ENCODE peak calls at places on chromosome 13, in six cellular contexts. T is endodermal cell; E is lower lobe of right lung; Y is AG04450; U is CD8-positive, alpha-beta T cell; R is iPS DF 6.9. C is an unnamed sample. For H3K9me3, the result is how much of the 10 kb centered on the place peaks cover.

GRCh38 chr13:26377038-26377437 is 123.1 kb downstream of the CDK8 start:
- DNase-seq in T (peak), E (no peak), Y (no peak), U (no peak), R (peak), C (peak)

GRCh38 chr13:59483441-59484116 is 680.1 kb downstream of the DIAPH3 start:
- DNase-seq in T (peak), E (no peak), Y (no peak), U (no peak), R (no peak), C (no peak)

GRCh38 chr13:95235199-95235726 is 66.0 kb downstream of the ABCC4 start:
- DNase-seq in T (no peak), E (no peak), Y (no peak), U (no peak), R (no peak), C (no peak)

GRCh38 chr13:48126944-48127814 is 32.3 kb upstream of the MED4 start:
- DNase-seq in T (peak), E (no peak), Y (no peak), U (peak), R (peak), C (peak)

GRCh38 chr13:78309497-78310180 is 293.7 kb downstream of the POU4F1 start:
- DNase-seq in T (no peak), E (no peak), Y (no peak), U (no peak), R (no peak), C (no peak)

GRCh38 chr13:33249894-33250293 is 35.7 kb downstream of the STARD13 start:
- DNase-seq in T (no peak), E (no peak), Y (no peak), U (no peak), R (no peak), C (no peak)

GRCh38 chr13:94412870-94413269 is 66.6 kb downstream of the DCT start:
- DNase-seq in T (no peak), E (no peak), Y (no peak), U (no peak), R (no peak), C (no peak)

GRCh38 chr13:110687736-110688135 is 18.2 kb downstream of the CARS2 start:
- DNase-seq in T (no peak), E (no peak), Y (no peak), U (no peak), R (no peak), C (no peak)

GRCh38 chr13:26679411-26679810 is 81.2 kb downstream of the GPR12 start:
- DNase-seq in T (no peak), E (no peak), Y (peak), U (no peak), R (no peak), C (no peak)

GRCh38 chr13:102293723-102294122 is 108.1 kb downstream of the FGF14 start:
- DNase-seq in T (no peak), E (no peak), Y (no peak), U (no peak), R (no peak), C (no peak)

GRCh38 chr13:94662274-94662945 is 49.9 kb downstream of the SOX21 start:
- DNase-seq in T (no peak), E (no peak), Y (no peak), U (no peak), R (no peak), C (peak)

DNA sequence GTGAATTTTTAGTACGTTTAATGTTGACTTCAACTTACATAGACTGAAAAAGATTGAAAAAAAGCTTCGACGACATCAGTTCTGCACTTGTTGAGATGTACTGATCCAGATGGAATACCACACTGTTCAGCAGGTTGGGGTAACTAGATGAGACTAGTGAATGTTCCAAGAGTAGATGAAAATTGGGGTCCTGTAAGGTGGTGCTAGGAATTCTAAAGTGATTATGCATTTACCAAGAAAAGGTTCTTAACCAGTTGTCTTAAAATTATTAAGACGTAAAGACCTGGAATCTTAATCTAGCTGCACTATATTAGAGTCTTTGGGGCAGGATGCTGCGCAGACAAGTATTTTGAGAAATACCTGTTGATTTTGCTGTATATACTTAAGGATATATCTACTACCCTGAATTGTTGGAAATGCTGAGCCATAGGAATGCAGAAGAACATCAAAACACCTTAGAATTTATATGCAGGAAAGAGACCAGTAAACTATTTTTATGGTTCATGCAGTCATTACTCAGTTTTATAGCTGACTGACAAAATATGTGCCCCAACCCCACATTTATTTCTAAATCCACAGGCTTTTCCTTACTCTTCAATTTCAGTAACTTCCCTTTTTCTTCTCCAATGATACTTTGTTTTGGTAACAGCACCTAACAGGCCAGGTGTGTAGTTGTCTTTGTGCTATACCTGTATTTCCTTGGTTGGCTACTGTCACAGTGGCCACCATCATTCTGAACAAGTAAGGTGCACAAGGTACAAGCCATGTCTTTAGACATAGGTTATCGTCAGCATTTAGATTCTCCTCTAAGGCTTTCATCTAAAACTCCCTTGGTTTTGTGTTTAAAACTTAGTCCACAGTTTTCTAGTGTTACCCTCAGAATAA is 8.6 kb downstream of the MIR17HG start:
- DNase-seq in T (no peak), E (no peak), Y (no peak), U (no peak), R (no peak), C (no peak)
- H3K9me3 ChIP-seq in T (under half), E (under half), Y (under half), U (under half), R (under half), C (under half)

GRCh38 chr13:40875583-40875982 is 86.2 kb downstream of the SLC25A15 start:
- DNase-seq in T (no peak), E (no peak), Y (no peak), U (no peak), R (no peak), C (no peak)

GRCh38 chr13:40875048-40875447 is 85.6 kb downstream of the SLC25A15 start:
- DNase-seq in T (no peak), E (no peak), Y (no peak), U (no peak), R (no peak), C (no peak)

GRCh38 chr13:40874138-40874776 is 84.8 kb downstream of the SLC25A15 start:
- DNase-seq in T (no peak), E (no peak), Y (no peak), U (no peak), R (no peak), C (no peak)

GRCh38 chr13:40878321-40878720 is 88.9 kb downstream of the SLC25A15 start:
- DNase-seq in T (no peak), E (no peak), Y (no peak), U (no peak), R (no peak), C (no peak)

DNA sequence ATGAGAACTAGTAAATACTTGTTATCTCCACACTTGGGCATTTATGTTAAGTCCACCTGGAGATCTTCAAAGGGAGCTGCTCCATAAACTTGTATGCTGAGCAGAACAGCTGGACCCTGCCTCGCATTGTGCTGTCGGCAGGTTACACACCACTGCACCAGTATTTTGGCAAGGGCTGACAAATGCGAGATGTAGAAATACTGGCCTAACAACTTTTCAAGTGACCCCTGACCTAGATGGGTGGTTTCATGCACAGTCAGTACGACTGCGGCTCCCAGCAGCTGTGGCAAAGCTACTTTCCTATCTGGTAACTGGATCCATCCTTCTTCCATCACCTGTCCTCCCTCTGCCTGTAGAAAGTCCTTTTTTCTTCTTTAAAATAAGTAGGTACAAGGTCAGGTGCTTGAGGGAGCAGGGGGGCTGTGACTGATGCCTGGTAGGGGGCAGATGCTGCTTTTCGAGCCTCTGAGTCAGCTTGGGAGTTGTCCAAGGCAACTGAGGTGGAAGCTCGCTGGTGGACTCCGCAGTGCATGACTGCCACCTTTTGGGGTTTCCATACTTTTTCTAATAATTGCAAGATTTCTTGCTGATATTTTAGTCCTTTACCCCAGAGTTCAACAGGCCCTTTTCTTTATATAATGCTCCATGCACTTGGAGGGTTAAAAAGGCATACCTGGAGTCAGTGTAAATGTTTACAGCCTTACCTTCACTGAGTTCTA is 86.8 kb downstream of the SLC25A15 start:
- DNase-seq in T (no peak), E (no peak), Y (no peak), U (no peak), R (no peak), C (no peak)
- H3K9me3 ChIP-seq in T (half or more), E (half or more), Y (under half), U (under half), R (under half), C (under half)

DNA sequence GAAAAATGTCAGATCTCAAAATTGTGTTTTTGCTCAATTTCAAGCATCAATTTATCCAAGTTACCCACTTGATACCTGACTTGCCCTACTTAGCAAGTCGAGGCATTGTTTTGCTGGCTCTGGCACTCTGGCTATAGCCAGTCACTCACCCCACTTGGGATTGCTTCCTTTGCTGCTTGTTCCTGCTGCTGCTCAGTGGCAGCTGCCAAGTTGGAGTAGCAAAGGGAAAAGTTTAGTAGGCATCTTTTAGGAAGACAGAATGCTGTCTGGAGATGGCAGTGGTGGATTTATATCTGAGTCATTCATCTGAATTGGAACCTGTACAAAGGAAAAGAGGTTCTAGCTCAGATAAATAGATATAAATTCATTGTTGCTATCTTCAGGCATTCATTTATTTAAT is 41.2 kb downstream of the PCCA start:
- DNase-seq in T (peak), E (no peak), Y (no peak), U (no peak), R (no peak), C (no peak)
- H3K9me3 ChIP-seq in T (under half), E (under half), Y (under half), U (under half), R (under half), C (under half)

GRCh38 chr13:54248306-54248705 is 1219.7 kb downstream of the OLFM4 start:
- DNase-seq in T (no peak), E (no peak), Y (no peak), U (no peak), R (no peak), C (no peak)
- H3K9me3 ChIP-seq in T (under half), E (under half), Y (under half), U (under half), R (under half), C (under half)

DNA sequence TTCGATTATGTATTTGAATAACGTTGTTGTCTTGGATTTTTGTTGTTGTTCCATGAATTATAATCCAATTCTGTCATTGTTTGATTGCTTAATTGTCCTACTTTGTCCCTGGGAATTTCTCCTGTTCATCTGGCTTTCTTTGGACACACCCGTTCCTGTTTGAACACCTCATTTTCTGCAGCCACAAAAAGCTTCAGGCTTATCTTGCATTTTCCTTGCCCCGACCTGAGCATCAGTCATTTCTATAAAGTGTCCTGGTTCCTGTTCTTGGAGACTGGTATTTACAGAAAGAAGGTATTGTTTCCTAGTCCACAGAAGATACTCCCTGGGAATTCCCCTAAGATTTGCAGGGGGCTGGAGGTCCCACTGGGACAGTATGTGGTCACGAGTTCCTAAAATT is 731.8 kb upstream of the ARGLU1 start:
- DNase-seq in T (no peak), E (no peak), Y (no peak), U (no peak), R (no peak), C (no peak)
- H3K9me3 ChIP-seq in T (under half), E (under half), Y (under half), U (under half), R (under half), C (under half)

C was measured in HAP-1.